ENCODE peak calls at places on chromosome 7, in eight cellular contexts. Z is heart left ventricle, S is left ventricle myocardium inferior, N is HFFc6, J is neuronal stem cell, P is A549, U is AG20443, X is NCI-H345. D is an unnamed sample.

GRCh38 chr7:34236057-34236456 is 330.7 kb downstream of the BMPER start:
- DNase-seq in Z (no peak), S (no peak), N (no peak), J (no peak), P (no peak), U (no peak), X (no peak), D (no peak)

GRCh38 chr7:100632951-100633717 is 8.2 kb downstream of the TFR2 start:
- DNase-seq in Z (peak), S (no peak), N (peak), J (no peak), P (peak), U (peak), X (peak), D (no peak)

GRCh38 chr7:79352323-79352722 is 101.1 kb downstream of the MAGI2 start:
- DNase-seq in Z (no peak), S (no peak), N (no peak), J (no peak), P (no peak), U (no peak), X (no peak), D (no peak)

GRCh38 chr7:21084286-21084685 is 297.6 kb upstream of the SP8 start:
- DNase-seq in Z (no peak), S (no peak), N (no peak), J (no peak), P (no peak), U (no peak), X (no peak), D (no peak)

GRCh38 chr7:108002726-108003590 is at the start of gene LAMB1:
- DNase-seq in Z (peak), S (peak), N (peak), J (peak), P (peak), U (peak), X (peak), D (peak)

GRCh38 chr7:67843615-67844014 is 847.0 kb downstream of the TYW1 start:
- DNase-seq in Z (no peak), S (no peak), N (no peak), J (no peak), P (no peak), U (no peak), X (no peak), D (no peak)

GRCh38 chr7:67625257-67625713 is 628.7 kb downstream of the TYW1 start:
- DNase-seq in Z (peak), S (peak), N (no peak), J (peak), P (peak), U (peak), X (peak), D (peak)

GRCh38 chr7:38630720-38631673 is at the start of gene AMPH:
- DNase-seq in Z (peak), S (peak), N (peak), J (peak), P (no peak), U (peak), X (peak), D (no peak)

GRCh38 chr7:20229652-20230500 is 12.7 kb upstream of the MACC1 start:
- DNase-seq in Z (no peak), S (no peak), N (peak), J (no peak), P (no peak), U (peak), X (no peak), D (peak)

GRCh38 chr7:64312826-64313225 is 935 bp upstream of the ZNF736 start:
- DNase-seq in Z (no peak), S (no peak), N (no peak), J (no peak), P (no peak), U (no peak), X (no peak), D (no peak)

GRCh38 chr7:93736970-93737369 is 153.6 kb downstream of the TFPI2 start:
- DNase-seq in Z (no peak), S (no peak), N (no peak), J (no peak), P (no peak), U (no peak), X (no peak), D (peak)

GRCh38 chr7:19957664-19958063 is 184.2 kb upstream of the TMEM196 start:
- DNase-seq in Z (no peak), S (no peak), N (peak), J (no peak), P (no peak), U (peak), X (no peak), D (peak)

GRCh38 chr7:88217675-88218427 is 2.0 kb downstream of the SRI start:
- DNase-seq in Z (no peak), S (no peak), N (no peak), J (no peak), P (no peak), U (no peak), X (no peak), D (peak)

GRCh38 chr7:134195252-134195651 is 68.1 kb downstream of the LRGUK start:
- DNase-seq in Z (no peak), S (no peak), N (no peak), J (no peak), P (no peak), U (no peak), X (no peak), D (no peak)

GRCh38 chr7:87712571-87712970 is 84.4 kb downstream of the RUNDC3B start:
- DNase-seq in Z (no peak), S (no peak), N (no peak), J (no peak), P (no peak), U (no peak), X (no peak), D (no peak)

GRCh38 chr7:128103498-128104108 is 72.4 kb upstream of the LRRC4 start:
- DNase-seq in Z (peak), S (peak), N (no peak), J (no peak), P (no peak), U (peak), X (peak), D (no peak)

GRCh38 chr7:157815061-157816022 is 478.5 kb downstream of the DNAJB6 start:
- DNase-seq in Z (no peak), S (no peak), N (no peak), J (no peak), P (no peak), U (no peak), X (no peak), D (no peak)